ENCODE peak calls at places on chromosome 10, in seven cellular contexts. J, Y, B, Q, V, S and C are unnamed samples.
A peak's percentile ranks its signal among the peaks of the same experiment; 100 is the strongest.

GRCh38 chr10:78491812-78492211 is 458.1 kb downstream of the RPS24 start:
- DNase-seq in S (no peak), Y (no peak), B (no peak), Q (no peak), J (no peak), V (peak; percentile 63), C (no peak)

GRCh38 chr10:109762556-109762955 is 160.8 kb downstream of the XPNPEP1 start:
- DNase-seq in Q (no peak), V (no peak), B (no peak), S (no peak), J (no peak), Y (peak; percentile 78), C (no peak)

GRCh38 chr10:18607979-18608378 is 43.4 kb downstream of the NSUN6 start:
- DNase-seq in J (no peak), Y (no peak), Q (peak; percentile 65), S (no peak), B (no peak), V (no peak), C (peak; percentile 35)

GRCh38 chr10:31697271-31698168 is 231.1 kb downstream of the ARHGAP12 start:
- DNase-seq in S (no peak), B (peak; percentile 28), Y (no peak), V (no peak), Q (peak; percentile 95), J (peak; percentile 86), C (peak; percentile 95)

GRCh38 chr10:104300002-104300735 is 31.2 kb downstream of the GSTO2 start:
- DNase-seq in J (no peak), V (no peak), B (no peak), S (no peak), Q (peak; percentile 100), Y (no peak), C (peak; percentile 97)

GRCh38 chr10:129511086-129511485 is 44.0 kb downstream of the MGMT start:
- DNase-seq in B (no peak), Q (no peak), V (no peak), Y (no peak), S (no peak), J (no peak), C (no peak)

GRCh38 chr10:109963439-109963838 is 40.1 kb upstream of the XPNPEP1 start:
- DNase-seq in Y (peak; percentile 41), V (peak; percentile 27), J (no peak), B (no peak), S (no peak), Q (no peak), C (peak; percentile 79)

GRCh38 chr10:27104919-27105318 is 4.6 kb upstream of the ANKRD26 start:
- DNase-seq in Q (no peak), J (no peak), Y (no peak), V (no peak), B (no peak), S (no peak), C (no peak)

GRCh38 chr10:8722835-8723234 is 668.3 kb downstream of the GATA3 start:
- DNase-seq in V (no peak), S (no peak), Y (no peak), Q (no peak), B (no peak), J (no peak), C (no peak)

GRCh38 chr10:12414278-12414988 is 65.1 kb downstream of the CAMK1D start:
- DNase-seq in J (no peak), V (no peak), S (no peak), Y (no peak), B (no peak), Q (no peak), C (no peak)

GRCh38 chr10:123995461-123996131 is 97.8 kb downstream of the CHST15 start:
- DNase-seq in S (peak; percentile 81), Q (peak; percentile 74), Y (peak; percentile 74), V (no peak), B (peak; percentile 66), J (peak; percentile 86), C (peak; percentile 92)

GRCh38 chr10:14087585-14087984 is 243.1 kb downstream of the FRMD4A start:
- DNase-seq in Y (no peak), V (no peak), Q (no peak), J (no peak), B (no peak), S (no peak), C (no peak)

GRCh38 chr10:122879339-122880273 is at the start of gene FAM24B:
- DNase-seq in Q (peak; percentile 99), Y (peak; percentile 88), V (peak; percentile 98), J (peak; percentile 95), B (peak; percentile 97), S (peak; percentile 98), C (peak; percentile 99)

GRCh38 chr10:132183046-132183445 is 3.7 kb upstream of the DPYSL4 start:
- DNase-seq in S (no peak), B (no peak), V (no peak), Y (no peak), Q (no peak), J (no peak), C (no peak)

GRCh38 chr10:86197166-86197790 is 169.3 kb downstream of the GRID1 start:
- DNase-seq in B (no peak), Y (no peak), V (no peak), S (no peak), Q (no peak), J (no peak), C (no peak)

DNA sequence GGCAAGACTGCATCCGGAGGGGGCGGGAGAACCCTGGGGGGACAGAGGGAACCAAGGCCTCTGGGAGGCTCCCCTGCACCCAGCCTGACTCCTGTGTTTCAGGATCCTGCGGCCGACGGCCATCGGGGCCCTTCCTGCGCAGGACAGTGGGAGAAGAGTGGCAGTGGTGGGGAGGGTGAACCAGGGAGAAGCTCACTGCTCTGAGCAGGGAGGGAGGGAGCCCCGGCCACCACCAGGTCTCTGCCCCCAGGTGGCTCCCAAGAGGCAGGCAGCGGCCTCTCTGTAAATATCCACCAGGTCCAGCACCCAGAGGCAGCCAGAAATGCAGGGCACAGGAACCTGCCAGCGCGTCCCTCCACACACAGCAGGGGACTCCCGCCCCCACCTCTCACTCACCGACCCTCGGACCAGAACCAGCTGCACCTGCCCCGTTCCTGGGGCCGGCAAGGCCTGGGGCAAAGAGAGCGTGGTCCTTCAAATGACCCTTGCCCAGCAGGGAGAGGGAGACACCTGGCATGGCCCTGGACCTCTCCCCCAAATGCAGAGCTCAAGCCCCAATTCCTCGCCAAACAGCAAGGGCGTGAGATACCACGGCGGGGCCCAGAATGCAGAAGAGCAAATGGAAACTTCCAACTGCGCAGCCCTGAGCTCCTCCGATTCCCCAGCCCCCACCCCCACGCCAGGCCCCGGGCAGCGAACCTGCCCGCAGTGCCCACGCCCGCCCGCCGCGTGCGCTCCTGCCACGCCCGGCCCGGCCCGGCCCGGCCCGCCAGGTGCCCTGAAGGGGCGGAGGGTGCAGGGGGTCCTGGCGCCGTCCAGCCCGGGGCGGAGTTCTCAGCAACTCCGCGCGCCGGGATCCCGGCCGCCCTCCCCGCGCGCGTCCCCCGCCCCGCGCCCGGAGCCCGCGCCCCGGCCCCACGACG is 805 bp downstream of the RASGEF1A start:
- DNase-seq in Q (no peak), Y (peak; percentile 84), B (no peak), J (peak; percentile 81), V (no peak), S (peak; percentile 68), C (peak; percentile 26)
- TF ChIP-seq CTCF in Q (peak; percentile 6), Y (peak; percentile 80), B (peak; percentile 58), J (peak; percentile 38), V (no peak), S (peak; percentile 54), C (peak; percentile 10)

DNA sequence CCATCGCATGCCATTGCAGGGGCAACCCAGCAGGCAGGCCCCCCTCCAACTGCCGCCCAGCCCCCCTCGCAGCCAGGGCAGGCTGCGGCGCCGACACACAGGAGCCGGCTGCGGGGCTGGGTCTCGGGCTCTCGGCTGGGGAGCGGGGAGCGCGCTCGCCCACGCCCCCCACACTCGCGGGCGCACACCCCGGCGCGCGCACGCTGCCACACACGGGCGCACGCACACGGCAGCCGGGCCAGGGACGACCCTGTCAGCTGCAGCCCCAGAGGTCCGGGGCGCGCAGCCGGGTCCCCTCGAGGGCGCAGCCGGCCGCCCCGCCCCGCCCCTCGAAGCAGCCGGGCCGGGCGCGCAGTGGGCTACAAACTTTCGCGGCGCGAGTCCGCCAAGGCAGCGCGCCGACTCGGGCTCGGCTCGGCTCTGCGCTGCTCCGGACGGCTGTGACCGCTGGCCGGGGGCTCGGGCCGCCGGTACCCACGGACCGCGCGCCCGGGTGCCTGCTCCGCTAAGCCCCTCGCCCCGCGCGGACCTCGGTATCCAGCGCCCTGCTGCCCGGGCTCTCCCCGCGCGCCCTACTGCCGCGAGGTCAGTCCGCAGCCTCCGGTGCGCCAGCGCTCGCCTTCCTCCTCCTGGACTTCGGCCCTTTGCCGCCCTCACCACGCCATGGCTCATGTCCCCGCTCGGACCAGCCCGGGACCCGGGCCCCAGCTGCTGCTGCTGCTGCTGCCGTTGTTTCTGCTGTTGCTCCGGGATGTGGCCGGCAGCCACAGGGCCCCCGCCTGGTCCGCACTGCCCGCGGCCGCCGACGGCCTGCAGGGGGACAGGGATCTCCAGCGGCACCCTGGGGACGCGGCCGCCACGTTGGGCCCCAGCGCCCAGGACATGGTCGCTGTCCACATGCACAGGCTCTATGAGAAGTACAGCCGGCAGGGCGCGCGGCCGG is at the start of gene GDF10:
- DNase-seq in S (peak; percentile 66), Y (peak; percentile 47), Q (no peak), V (no peak), J (peak; percentile 86), B (no peak), C (no peak)
- H3K4me3 ChIP-seq in S (peak within 1 kb of the TSS; percentile 69), Y (peak within 1 kb of the TSS; percentile 62), Q (no peak within 1 kb of the TSS), V (peak within 1 kb of the TSS; percentile 31), J (peak within 1 kb of the TSS; percentile 14), B (no peak within 1 kb of the TSS), C (no peak within 1 kb of the TSS)

GRCh38 chr10:21628023-21628422 is 94.0 kb downstream of the MLLT10 start:
- DNase-seq in Y (no peak), S (no peak), V (no peak), J (no peak), Q (no peak), B (no peak), C (no peak)

GRCh38 chr10:21624951-21625350 is 90.9 kb downstream of the MLLT10 start:
- DNase-seq in S (no peak), V (no peak), B (no peak), J (no peak), Q (no peak), Y (no peak), C (no peak)

GRCh38 chr10:21627331-21627730 is 93.3 kb downstream of the MLLT10 start:
- DNase-seq in Q (no peak), J (no peak), V (no peak), Y (no peak), S (no peak), B (no peak), C (no peak)

GRCh38 chr10:21626457-21627161 is 92.6 kb downstream of the MLLT10 start:
- DNase-seq in B (no peak), V (peak; percentile 22), J (no peak), S (no peak), Q (peak; percentile 61), Y (no peak), C (no peak)

DNA sequence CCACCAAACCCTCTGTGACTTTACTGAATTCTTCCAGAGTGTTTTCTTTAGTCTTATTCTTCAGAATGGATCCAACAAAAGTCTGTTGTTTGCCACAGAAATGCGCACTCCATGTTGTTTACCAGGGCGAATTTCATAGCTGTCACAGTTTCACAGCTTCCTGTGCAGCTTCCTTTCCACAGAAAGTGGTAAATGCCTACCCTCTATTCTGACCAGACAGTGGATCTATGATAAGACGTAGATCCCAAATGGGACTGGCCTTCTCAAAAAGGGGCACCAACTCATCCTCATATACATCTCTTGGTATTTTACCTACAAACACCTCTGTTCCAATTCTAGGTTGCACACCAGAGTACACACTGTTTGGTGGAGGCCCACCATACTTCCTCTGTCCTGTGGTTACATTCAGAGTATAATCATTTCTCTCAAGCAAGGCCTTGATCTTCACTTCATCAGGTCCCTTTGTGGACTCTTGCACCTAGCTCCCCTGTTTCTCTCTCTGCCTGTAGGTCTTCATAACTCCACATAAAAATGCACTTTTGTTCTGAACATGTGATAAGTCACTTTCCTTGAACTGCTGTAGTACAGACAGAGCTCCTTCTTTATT is 91.7 kb downstream of the MLLT10 start:
- DNase-seq in B (no peak), V (no peak), S (no peak), Y (no peak), J (no peak), Q (no peak), C (no peak)
- TF ChIP-seq CTCF in B (no peak), V (no peak), S (no peak), Y (no peak), J (no peak), Q (no peak), C (no peak)

GRCh38 chr10:101146392-101147251 is 15.5 kb downstream of the TLX1 start:
- DNase-seq in B (no peak), Q (no peak), Y (no peak), V (peak; percentile 35), J (peak; percentile 86), S (peak; percentile 79), C (no peak)
- H3K4me3 ChIP-seq in B (no peak overlapping the region), Q (no peak overlapping the region), Y (no peak overlapping the region), V (no peak overlapping the region), J (no peak overlapping the region), S (peak overlapping the region; percentile 53), C (no peak overlapping the region)